ENCODE peak calls at places on chromosomes 12 and 14, in five cellular contexts. One of them, this sample, is unnamed.

GRCh38 chr12:2532647-2533435 is 261.9 kb upstream of the FKBP4 start:
- DNase-seq in islet precursor cell: peak
- DNase-seq in NCI-H345: no peak
- DNase-seq in stimulated activated CD8-positive, alpha-beta memory T cell treated with anti-CD3 and anti-CD28 coated beads, Interleukin-7, amount 100 ng/mL, for 1 hour: no peak
- DNase-seq in spleen: no peak
- DNase-seq in this sample: no peak

GRCh38 chr12:321606-322326 is 59.1 kb upstream of the SLC6A13 start:
- DNase-seq in islet precursor cell: no peak
- DNase-seq in NCI-H345: no peak
- DNase-seq in stimulated activated CD8-positive, alpha-beta memory T cell treated with anti-CD3 and anti-CD28 coated beads, Interleukin-7, amount 100 ng/mL, for 1 hour: no peak
- DNase-seq in spleen: no peak
- DNase-seq in this sample: no peak

GRCh38 chr12:12301122-12301521 is 34.3 kb upstream of the LRP6 start:
- DNase-seq in islet precursor cell: no peak
- DNase-seq in NCI-H345: no peak
- DNase-seq in stimulated activated CD8-positive, alpha-beta memory T cell treated with anti-CD3 and anti-CD28 coated beads, Interleukin-7, amount 100 ng/mL, for 1 hour: no peak
- DNase-seq in spleen: no peak
- DNase-seq in this sample: no peak

GRCh38 chr12:98618952-98619351 is 25.5 kb downstream of the SLC25A3 start:
- DNase-seq in islet precursor cell: no peak
- DNase-seq in NCI-H345: no peak
- DNase-seq in stimulated activated CD8-positive, alpha-beta memory T cell treated with anti-CD3 and anti-CD28 coated beads, Interleukin-7, amount 100 ng/mL, for 1 hour: no peak
- DNase-seq in spleen: no peak
- DNase-seq in this sample: no peak

GRCh38 chr12:19912996-19913395 is 455.3 kb upstream of the PDE3A start:
- DNase-seq in islet precursor cell: no peak
- DNase-seq in NCI-H345: peak
- DNase-seq in stimulated activated CD8-positive, alpha-beta memory T cell treated with anti-CD3 and anti-CD28 coated beads, Interleukin-7, amount 100 ng/mL, for 1 hour: no peak
- DNase-seq in spleen: no peak
- DNase-seq in this sample: no peak

GRCh38 chr12:88923631-88924030 is 343.4 kb upstream of the KITLG start:
- DNase-seq in islet precursor cell: no peak
- DNase-seq in NCI-H345: no peak
- DNase-seq in stimulated activated CD8-positive, alpha-beta memory T cell treated with anti-CD3 and anti-CD28 coated beads, Interleukin-7, amount 100 ng/mL, for 1 hour: no peak
- DNase-seq in spleen: no peak
- DNase-seq in this sample: no peak

GRCh38 chr14:63840981-63841380 is 11.8 kb upstream of the SYNE2 start:
- DNase-seq in islet precursor cell: no peak
- DNase-seq in NCI-H345: no peak
- DNase-seq in stimulated activated CD8-positive, alpha-beta memory T cell treated with anti-CD3 and anti-CD28 coated beads, Interleukin-7, amount 100 ng/mL, for 1 hour: peak
- DNase-seq in spleen: peak
- DNase-seq in this sample: no peak

GRCh38 chr12:121980211-121980891 is 41.3 kb upstream of the BCL7A start:
- DNase-seq in islet precursor cell: no peak
- DNase-seq in NCI-H345: no peak
- DNase-seq in stimulated activated CD8-positive, alpha-beta memory T cell treated with anti-CD3 and anti-CD28 coated beads, Interleukin-7, amount 100 ng/mL, for 1 hour: no peak
- DNase-seq in spleen: peak
- DNase-seq in this sample: no peak